ENCODE peak calls at places on chromosomes 7 and 10, in seven cellular contexts. T is H9, O is neuronal stem cell, M is mesendoderm, B is mesenchymal stem cell, P is H1, N is trophoblast cell. W is an unnamed sample.
A peak's percentile ranks its signal among the peaks of the same experiment; 100 is the strongest.

GRCh38 chr7:157831901-157832810 is 495.4 kb downstream of the DNAJB6 start:
- DNase-seq in T (no peak), M (no peak), B (no peak), N (no peak), O (no peak), P (no peak), W (no peak)

GRCh38 chr7:51467384-51468017 is 150.9 kb upstream of the COBL start:
- DNase-seq in B (no peak), N (no peak), M (no peak), T (no peak), P (no peak), O (no peak), W (no peak)

GRCh38 chr10:122052702-122053101 is 63.7 kb downstream of the TACC2 start:
- DNase-seq in M (no peak), B (no peak), N (no peak), O (no peak), P (no peak), T (no peak), W (peak; percentile 21)

GRCh38 chr10:102139281-102140110 is 6.7 kb downstream of the PPRC1 start:
- DNase-seq in B (no peak), T (no peak), P (no peak), O (no peak), M (no peak), N (no peak), W (no peak)

GRCh38 chr7:27174077-27175004 is at the start of gene HOXA10:
- DNase-seq in B (no peak), P (peak; percentile 69), M (no peak), T (peak; percentile 52), O (no peak), N (no peak), W (no peak)

GRCh38 chr7:2452074-2452507 is 24.1 kb downstream of the GRIFIN start:
- DNase-seq in T (no peak), B (peak; percentile 6), N (peak; percentile 25), M (peak; percentile 33), O (no peak), P (peak; percentile 64), W (no peak)

GRCh38 chr7:3083350-3083749 is 39.7 kb upstream of the CARD11 start:
- DNase-seq in P (no peak), T (no peak), M (no peak), N (peak; percentile 63), O (no peak), B (peak; percentile 16), W (no peak)

GRCh38 chr7:105906169-105906568 is 29.8 kb upstream of the ATXN7L1 start:
- DNase-seq in N (no peak), O (no peak), B (no peak), P (no peak), M (peak; percentile 41), T (peak; percentile 36), W (no peak)

GRCh38 chr10:79102056-79102874 is 33.5 kb downstream of the ZMIZ1 start:
- DNase-seq in M (peak; percentile 53), B (peak; percentile 84), T (no peak), N (no peak), P (no peak), O (no peak), W (peak; percentile 66)

GRCh38 chr10:125554016-125554703 is 128.8 kb downstream of the TEX36 start:
- DNase-seq in P (no peak), M (no peak), B (no peak), N (peak; percentile 72), T (no peak), O (no peak), W (no peak)

GRCh38 chr7:24401628-24402593 is 117.9 kb downstream of the NPY start:
- DNase-seq in N (peak; percentile 55), T (no peak), O (no peak), P (no peak), B (peak; percentile 32), M (peak; percentile 36), W (peak; percentile 40)

GRCh38 chr10:58585425-58585824 is 72.8 kb downstream of the BICC1 start:
- DNase-seq in M (no peak), B (no peak), P (no peak), O (no peak), T (no peak), N (no peak), W (no peak)
- H2BK120ac ChIP-seq in M (no peak overlapping the region), B (no peak overlapping the region), P (no peak overlapping the region), O (no peak overlapping the region), T (no peak overlapping the region), N (no peak overlapping the region), W (no peak overlapping the region)

GRCh38 chr10:2541176-2541575 is 526.2 kb upstream of the PFKP start:
- DNase-seq in P (no peak), B (no peak), N (no peak), T (no peak), O (no peak), M (peak; percentile 50), W (no peak)
- H2BK120ac ChIP-seq in P (no peak overlapping the region), B (no peak overlapping the region), N (no peak overlapping the region), T (no peak overlapping the region), O (no peak overlapping the region), M (peak overlapping the region; percentile 12), W (no peak overlapping the region)

DNA sequence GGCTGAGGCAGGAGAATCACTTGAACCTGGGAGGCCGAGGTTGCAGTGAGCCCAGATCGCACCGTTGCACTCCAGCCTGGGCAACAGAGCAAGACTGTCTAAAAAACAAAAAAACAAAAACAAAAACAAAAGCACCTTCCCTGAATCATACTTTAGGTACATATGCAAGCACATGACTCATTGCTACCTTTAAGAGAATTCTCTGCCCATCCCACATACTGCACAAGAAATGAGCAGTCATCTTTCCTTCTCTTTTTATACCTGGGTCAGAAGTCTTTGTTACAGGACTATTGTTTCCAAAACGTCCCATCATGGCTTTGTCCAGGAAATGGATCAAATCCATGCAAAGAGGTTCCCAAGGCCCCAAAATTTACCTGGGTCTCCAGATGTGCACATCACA is 21.5 kb upstream of the AKR1B10 start:
- DNase-seq in T (no peak), B (no peak), N (peak; percentile 37), P (no peak), O (no peak), M (no peak), W (no peak)
- H2BK120ac ChIP-seq in T (no peak overlapping the region), B (no peak overlapping the region), N (no peak overlapping the region), P (no peak overlapping the region), O (no peak overlapping the region), M (no peak overlapping the region), W (no peak overlapping the region)

DNA sequence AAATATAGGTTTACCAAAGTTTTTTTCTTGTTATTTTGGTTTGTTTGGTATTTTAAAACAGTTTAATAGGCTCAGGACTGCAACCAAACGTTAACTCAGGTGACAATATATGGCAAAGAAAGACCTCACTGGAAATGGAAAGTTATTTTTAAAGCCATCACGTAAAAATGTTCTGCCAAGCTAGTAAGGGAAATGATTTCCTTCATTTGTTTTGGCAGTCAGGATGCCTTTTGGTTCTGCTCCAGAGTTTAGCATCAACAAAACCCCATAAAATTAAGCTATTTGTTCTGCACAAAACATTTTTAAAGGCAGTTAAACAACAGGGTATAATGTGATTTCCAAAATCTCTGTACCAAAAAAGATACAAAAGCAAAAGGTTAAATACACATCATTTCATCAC is 172.4 kb downstream of the SEMA3E start:
- DNase-seq in M (no peak), P (no peak), B (no peak), O (no peak), T (no peak), N (no peak), W (no peak)
- H2BK120ac ChIP-seq in M (no peak overlapping the region), P (no peak overlapping the region), B (no peak overlapping the region), O (no peak overlapping the region), T (no peak overlapping the region), N (no peak overlapping the region), W (no peak overlapping the region)

DNA sequence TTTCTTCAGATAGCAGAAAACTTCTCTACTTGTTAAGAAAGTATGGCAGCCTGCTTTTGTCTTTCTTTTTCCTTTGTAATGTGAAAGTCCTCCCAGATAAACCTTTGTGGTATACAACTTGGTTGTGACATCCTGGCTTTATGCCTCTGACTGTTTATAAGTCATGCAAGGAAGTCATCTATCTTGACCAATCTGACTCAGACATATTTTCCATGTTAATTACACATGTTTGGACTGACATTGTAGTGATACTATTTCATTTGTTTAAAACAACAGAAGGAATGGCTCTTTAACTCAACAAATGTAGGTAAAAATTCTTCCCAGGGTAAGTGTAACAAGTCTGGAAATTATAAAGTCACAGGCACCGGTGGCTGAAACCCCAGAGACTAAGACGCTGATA is 341.6 kb upstream of the MEOX2 start:
- DNase-seq in N (peak; percentile 29), P (no peak), M (no peak), B (peak; percentile 90), T (no peak), O (no peak), W (peak; percentile 95)
- H2BK120ac ChIP-seq in N (no peak overlapping the region), P (no peak overlapping the region), M (no peak overlapping the region), B (no peak overlapping the region), T (no peak overlapping the region), O (no peak overlapping the region), W (peak overlapping the region; percentile 97)

DNA sequence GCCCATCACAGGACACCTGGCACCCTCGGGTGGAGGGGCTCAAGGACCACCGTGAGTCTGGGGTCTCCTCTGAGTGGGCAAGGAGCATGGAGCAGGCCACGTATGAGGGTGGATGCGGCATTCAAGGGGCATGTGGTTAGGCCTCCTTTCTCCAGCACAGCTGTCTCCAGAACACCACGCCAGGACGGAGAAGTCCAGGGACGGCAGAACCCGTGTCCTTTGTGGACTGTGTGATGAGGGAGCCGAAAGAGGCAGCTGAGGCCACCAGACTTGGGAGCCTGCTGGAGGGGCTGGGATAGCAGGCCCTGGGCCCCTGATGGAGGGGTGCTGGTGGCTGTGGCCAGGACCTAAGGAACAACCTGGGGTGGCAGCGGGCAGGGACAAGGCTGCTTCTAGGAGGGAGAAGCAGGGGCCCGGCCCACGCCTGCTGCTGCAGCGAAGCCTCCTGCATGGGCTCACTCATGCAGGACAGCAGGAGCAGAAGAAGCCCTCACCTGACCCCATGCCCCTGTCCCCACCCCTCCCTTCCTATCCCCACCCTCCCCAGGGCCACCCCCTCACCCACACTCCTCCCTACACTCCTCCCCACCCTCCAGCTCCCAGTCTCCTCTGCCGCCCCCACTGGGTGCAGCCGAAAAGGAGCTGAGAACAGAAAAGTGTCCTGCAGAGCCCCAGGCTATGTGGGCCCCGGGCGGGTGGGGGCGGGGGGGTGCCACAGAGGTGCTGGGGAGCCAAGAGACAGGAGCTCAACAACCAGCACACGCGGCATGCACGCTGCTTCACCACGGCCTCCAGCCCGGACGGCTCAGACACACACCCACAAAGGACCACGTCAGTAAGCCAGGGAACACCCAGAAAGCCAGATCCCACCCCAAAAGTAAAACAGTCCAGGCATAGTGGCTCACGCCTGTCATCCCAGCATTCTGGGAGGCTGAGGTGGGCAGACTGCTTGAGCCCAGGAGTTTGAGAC is 29.7 kb downstream of the ZFAND2A start:
- DNase-seq in T (no peak), O (no peak), P (no peak), M (no peak), B (no peak), N (no peak), W (no peak)
- H2BK120ac ChIP-seq in T (no peak overlapping the region), O (no peak overlapping the region), P (no peak overlapping the region), M (no peak overlapping the region), B (no peak overlapping the region), N (no peak overlapping the region), W (no peak overlapping the region)

DNA sequence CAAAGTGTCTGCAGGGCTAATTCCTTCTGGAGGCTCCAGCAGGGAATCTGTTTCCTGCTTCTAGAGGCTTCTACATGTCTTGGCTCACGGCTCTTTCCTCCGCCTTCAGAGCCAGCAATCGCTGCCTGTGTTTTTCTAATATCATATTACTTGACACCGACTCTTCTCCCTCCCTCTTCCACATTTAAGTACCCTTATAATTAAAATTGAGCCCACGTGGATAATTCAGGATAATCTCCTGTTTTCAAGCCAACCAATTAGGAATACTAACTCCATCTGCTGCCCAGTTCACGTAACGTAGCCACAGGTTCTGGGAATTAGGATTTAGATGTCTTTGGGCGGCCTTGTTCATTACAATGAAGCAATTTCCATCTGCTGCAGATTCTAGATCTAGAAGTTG is 372.2 kb downstream of the DPP6 start:
- DNase-seq in P (no peak), N (no peak), O (no peak), T (no peak), B (no peak), M (no peak), W (no peak)
- H2BK120ac ChIP-seq in P (no peak overlapping the region), N (no peak overlapping the region), O (no peak overlapping the region), T (no peak overlapping the region), B (no peak overlapping the region), M (no peak overlapping the region), W (no peak overlapping the region)

GRCh38 chr7:4934419-4935025 is 24.5 kb downstream of the MMD2 start:
- DNase-seq in T (no peak), O (no peak), P (no peak), B (no peak), M (no peak), N (no peak), W (no peak)
- H2BK120ac ChIP-seq in T (no peak overlapping the region), O (no peak overlapping the region), P (no peak overlapping the region), B (no peak overlapping the region), M (no peak overlapping the region), N (no peak overlapping the region), W (no peak overlapping the region)

W was measured in IMR-90.